ENCODE peak calls at places on chromosome 20, in eight cellular contexts. U is uterus; G is upper lobe of right lung; T is pancreas; C is GM23338; L is brain microvascular endothelial cell; A is right atrium auricular region; R is CD8-positive, alpha-beta T cell. D is an unnamed sample.

GRCh38 chr20:41221614-41222218 is 84.4 kb downstream of the PLCG1 start:
- DNase-seq in U (no peak), G (no peak), T (no peak), C (no peak), L (no peak), A (no peak), R (no peak), D (peak; percentile 42)

GRCh38 chr20:6533828-6534388 is 233.6 kb upstream of the BMP2 start:
- DNase-seq in U (no peak), G (no peak), T (no peak), C (peak; percentile 4), L (peak; percentile 89), A (no peak), R (no peak), D (no peak)

GRCh38 chr20:23659989-23660837 is 22.5 kb upstream of the CST3 start:
- DNase-seq in U (no peak), G (no peak), T (no peak), C (no peak), L (no peak), A (no peak), R (no peak), D (no peak)

GRCh38 chr20:3199976-3200755 is 4.3 kb downstream of the DDRGK1 start:
- DNase-seq in U (no peak), G (no peak), T (no peak), C (no peak), L (no peak), A (no peak), R (no peak), D (no peak)

GRCh38 chr20:3980260-3981131 is 34.9 kb downstream of the RNF24 start:
- DNase-seq in U (no peak), G (no peak), T (no peak), C (peak; percentile 7), L (peak; percentile 22), A (no peak), R (no peak), D (no peak)

GRCh38 chr20:53061709-53062108 is 89.6 kb downstream of the TSHZ2 start:
- DNase-seq in U (no peak), G (no peak), T (no peak), C (no peak), L (no peak), A (no peak), R (no peak), D (no peak)

GRCh38 chr20:57473246-57474042 is 51.5 kb downstream of the CTCFL start:
- DNase-seq in U (peak; percentile 15), G (peak; percentile 76), T (no peak), C (peak; percentile 36), L (no peak), A (no peak), R (no peak), D (no peak)

GRCh38 chr20:3749689-3750639 is 17.5 kb downstream of the HSPA12B start:
- DNase-seq in U (no peak), G (no peak), T (peak; percentile 68), C (peak; percentile 87), L (no peak), A (no peak), R (no peak), D (no peak)

GRCh38 chr20:5786930-5787826 is 37.0 kb downstream of the SHLD1 start:
- DNase-seq in U (no peak), G (no peak), T (peak; percentile 35), C (peak; percentile 20), L (peak; percentile 52), A (peak; percentile 66), R (no peak), D (no peak)

GRCh38 chr20:2451939-2452732 is 18.5 kb downstream of the SNRPB start:
- DNase-seq in U (peak; percentile 48), G (no peak), T (peak; percentile 77), C (peak; percentile 91), L (peak; percentile 65), A (peak; percentile 84), R (peak; percentile 65), D (peak; percentile 38)

GRCh38 chr20:17710379-17711305 is 10.9 kb downstream of the BANF2 start:
- DNase-seq in U (peak; percentile 37), G (no peak), T (peak; percentile 34), C (peak; percentile 15), L (no peak), A (no peak), R (no peak), D (no peak)

GRCh38 chr20:23995905-23996666 is 7.5 kb upstream of the GGTLC1 start:
- DNase-seq in U (peak; percentile 43), G (peak; percentile 76), T (peak; percentile 60), C (peak; percentile 57), L (peak; percentile 4), A (no peak), R (peak; percentile 68), D (peak; percentile 25)

GRCh38 chr20:24850206-24850605 is 98.9 kb upstream of the CST7 start:
- DNase-seq in U (no peak), G (no peak), T (no peak), C (no peak), L (no peak), A (no peak), R (no peak), D (no peak)

DNA sequence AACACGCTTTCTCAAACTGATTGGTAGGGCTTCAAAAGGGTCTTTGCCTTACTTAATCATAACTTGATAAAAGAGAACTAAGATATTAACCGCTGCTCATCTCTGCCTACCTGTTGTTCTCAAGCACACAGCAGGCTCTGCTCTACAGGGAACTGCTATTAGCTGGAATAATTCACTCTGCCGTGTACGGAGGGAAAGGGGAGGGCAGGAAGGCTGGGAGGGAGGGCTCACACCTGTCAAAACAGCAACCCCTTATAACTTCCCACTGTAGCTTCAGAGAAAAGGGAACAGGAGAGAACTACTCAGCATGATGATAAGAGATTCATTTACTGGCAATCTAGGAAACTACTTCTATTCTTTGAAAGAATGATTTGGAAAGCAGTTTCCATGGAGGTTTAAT is 75.1 kb downstream of the ZMYND8 start:
- DNase-seq in U (no peak), G (no peak), T (no peak), C (no peak), L (no peak), A (no peak), R (no peak), D (peak; percentile 80)
- H3K27ac ChIP-seq in U (no peak overlapping the region), G (no peak overlapping the region), T (no peak overlapping the region), C (peak overlapping the region; percentile 60), L (no peak overlapping the region), A (no peak overlapping the region), R (no peak overlapping the region), D (no peak overlapping the region)

GRCh38 chr20:50115041-50115512 is 2.1 kb upstream of the UBE2V1 start:
- DNase-seq in U (no peak), G (no peak), T (no peak), C (no peak), L (no peak), A (no peak), R (no peak), D (no peak)

GRCh38 chr20:50111120-50111828 is 1.7 kb downstream of the UBE2V1 start:
- DNase-seq in U (no peak), G (no peak), T (peak; percentile 18), C (no peak), L (peak; percentile 72), A (no peak), R (no peak), D (no peak)

GRCh38 chr20:50111829-50112495 is 988 bp downstream of the UBE2V1 start:
- DNase-seq in U (no peak), G (no peak), T (peak; percentile 21), C (no peak), L (no peak), A (no peak), R (no peak), D (no peak)

GRCh38 chr20:50113420-50114224 is 672 bp upstream of the UBE2V1 start:
- DNase-seq in U (no peak), G (no peak), T (no peak), C (no peak), L (no peak), A (no peak), R (no peak), D (no peak)

GRCh38 chr20:50112512-50113419 is at the start of gene UBE2V1:
- DNase-seq in U (peak; percentile 86), G (peak; percentile 96), T (peak; percentile 84), C (peak; percentile 92), L (peak; percentile 79), A (peak; percentile 94), R (peak; percentile 89), D (peak; percentile 91)
- H3K27ac ChIP-seq in U (peak within 1 kb of the TSS; percentile 90), G (peak within 1 kb of the TSS; percentile 93), T (peak within 1 kb of the TSS; percentile 82), C (peak within 1 kb of the TSS; percentile 94), L (peak within 1 kb of the TSS; percentile 95), A (peak within 1 kb of the TSS; percentile 99), R (peak within 1 kb of the TSS; percentile 68), D (peak within 1 kb of the TSS; percentile 99)

GRCh38 chr20:44981736-44982406 is 15.6 kb downstream of the STK4 start:
- DNase-seq in U (no peak), G (no peak), T (no peak), C (no peak), L (no peak), A (no peak), R (no peak), D (no peak)

GRCh38 chr20:44979090-44979621 is 12.8 kb downstream of the STK4 start:
- DNase-seq in U (no peak), G (no peak), T (no peak), C (no peak), L (peak; percentile 63), A (no peak), R (peak; percentile 75), D (no peak)

GRCh38 chr20:44973053-44973452 is 6.7 kb downstream of the STK4 start:
- DNase-seq in U (no peak), G (no peak), T (no peak), C (no peak), L (no peak), A (no peak), R (no peak), D (no peak)

DNA sequence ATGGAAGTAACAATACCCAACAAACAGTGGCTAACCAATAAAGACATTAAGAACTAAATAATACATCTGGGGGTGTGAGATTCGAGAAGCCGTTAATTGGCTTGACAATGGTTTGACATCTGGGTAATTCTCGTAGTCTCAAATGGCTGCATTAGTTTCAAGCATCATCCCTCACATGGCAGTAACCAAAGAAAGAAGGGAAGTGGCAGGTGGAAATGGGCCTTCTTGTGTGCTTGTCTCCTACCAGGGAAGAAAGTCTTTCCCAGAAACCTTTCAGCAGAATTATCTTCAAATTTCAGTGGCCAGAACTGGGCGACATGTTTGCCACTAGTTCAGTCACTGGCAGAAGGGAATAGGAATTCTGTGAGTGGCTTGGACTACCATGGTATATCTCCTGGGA is 10.4 kb downstream of the STK4 start:
- DNase-seq in U (no peak), G (no peak), T (no peak), C (no peak), L (no peak), A (no peak), R (no peak), D (no peak)
- H3K27ac ChIP-seq in U (no peak overlapping the region), G (no peak overlapping the region), T (no peak overlapping the region), C (no peak overlapping the region), L (no peak overlapping the region), A (no peak overlapping the region), R (no peak overlapping the region), D (no peak overlapping the region)

DNA sequence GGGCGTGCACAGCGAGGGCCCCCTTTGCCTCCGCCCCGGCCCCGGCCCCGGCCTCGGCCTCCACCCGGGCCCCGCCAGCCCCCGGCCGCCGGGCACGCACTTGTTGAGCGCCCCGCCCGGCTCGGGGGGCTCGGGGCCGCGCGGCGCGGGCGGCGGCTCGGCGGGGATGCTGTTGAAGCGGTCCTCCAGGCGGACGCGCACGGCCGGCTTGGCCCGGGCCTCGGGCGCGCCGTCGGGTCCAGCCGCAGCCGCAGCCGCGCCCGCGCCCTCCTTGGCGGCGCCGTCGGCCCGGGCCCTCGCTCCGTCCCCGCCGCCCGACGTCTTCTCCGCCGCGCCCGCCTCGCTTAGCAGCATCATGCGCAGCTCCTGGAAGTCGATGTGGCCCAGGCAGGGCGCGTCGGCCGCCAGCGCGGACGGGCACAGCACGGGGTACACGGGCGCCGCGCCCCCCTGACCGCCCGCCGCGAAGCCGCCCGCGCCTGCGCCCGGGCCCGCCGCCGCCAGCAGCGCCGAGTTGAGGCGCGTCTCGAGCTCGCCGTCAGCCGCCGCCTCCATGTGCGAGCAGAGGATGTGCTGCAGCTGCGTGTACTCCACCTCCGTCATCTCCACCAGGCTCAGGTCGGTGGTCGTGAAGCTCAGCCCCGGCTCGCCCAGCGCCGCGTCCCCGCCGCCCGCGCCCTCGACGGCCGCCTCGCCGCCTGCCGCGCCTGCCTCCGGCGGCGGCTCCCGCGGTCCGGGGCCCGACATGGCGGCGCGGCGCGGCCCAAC is 514 bp downstream of the TCFL5 start:
- DNase-seq in U (peak; percentile 41), G (peak; percentile 73), T (no peak), C (peak; percentile 46), L (no peak), A (no peak), R (peak; percentile 36), D (peak; percentile 20)
- H3K27ac ChIP-seq in U (no peak overlapping the region), G (no peak overlapping the region), T (no peak overlapping the region), C (no peak overlapping the region), L (no peak overlapping the region), A (no peak overlapping the region), R (no peak overlapping the region), D (no peak overlapping the region)